ENCODE peak calls at places on chromosome 12, in four cellular contexts. W, T, B and F are unnamed samples.

GRCh38 chr12:105109465-105110212 is 2.1 kb downstream of the WASHC4 start:
- DNase-seq in W (no peak), T (no peak), B (peak; percentile 40), F (no peak)

GRCh38 chr12:114729731-114730130 is 45.8 kb upstream of the TBX3 start:
- DNase-seq in W (no peak), T (no peak), B (no peak), F (no peak)

GRCh38 chr12:27865421-27865820 is 85.4 kb upstream of the MANSC4 start:
- DNase-seq in W (no peak), T (no peak), B (peak; percentile 16), F (no peak)

GRCh38 chr12:62848418-62848817 is 86.5 kb downstream of the PPM1H start:
- DNase-seq in W (no peak), T (no peak), B (no peak), F (no peak)

GRCh38 chr12:21819236-21819635 is 44.7 kb upstream of the KCNJ8 start:
- DNase-seq in W (no peak), T (no peak), B (no peak), F (no peak)

GRCh38 chr12:55549302-55549701 is at the start of gene OR6C4:
- DNase-seq in W (no peak), T (no peak), B (peak; percentile 45), F (no peak)

GRCh38 chr12:104230304-104230703 is 14.7 kb downstream of the TXNRD1 start:
- DNase-seq in W (no peak), T (no peak), B (no peak), F (no peak)

GRCh38 chr12:62817556-62818271 is 117.2 kb downstream of the PPM1H start:
- DNase-seq in W (no peak), T (no peak), B (peak; percentile 78), F (no peak)

GRCh38 chr12:24890048-24890447 is 58.9 kb downstream of the BCAT1 start:
- DNase-seq in W (no peak), T (no peak), B (no peak), F (no peak)

GRCh38 chr12:132597333-132598283 is 12.8 kb downstream of the LRCOL1 start:
- DNase-seq in W (peak; percentile 71), T (peak; percentile 16), B (peak; percentile 46), F (peak; percentile 27)

GRCh38 chr12:56082967-56083366 is 3.0 kb downstream of the ERBB3 start:
- DNase-seq in W (no peak), T (no peak), B (no peak), F (no peak)

GRCh38 chr12:93403988-93404803 is 26.5 kb downstream of the NUDT4 start:
- DNase-seq in W (no peak), T (no peak), B (no peak), F (no peak)

GRCh38 chr12:47328831-47329545 is 249.2 kb upstream of the AMIGO2 start:
- DNase-seq in W (no peak), T (no peak), B (no peak), F (no peak)

GRCh38 chr12:125983094-125983783 is 918.0 kb downstream of the AACS start:
- DNase-seq in W (peak; percentile 40), T (no peak), B (no peak), F (no peak)

GRCh38 chr12:124294686-124295315 is at the start of gene RFLNA:
- DNase-seq in W (peak; percentile 49), T (no peak), B (no peak), F (no peak)

GRCh38 chr12:38586652-38587219 is 270.2 kb downstream of the ALG10B start:
- DNase-seq in W (no peak), T (no peak), B (peak; percentile 28), F (no peak)

GRCh38 chr12:55728185-55728931 is 451 bp downstream of the CD63 start:
- DNase-seq in W (peak; percentile 61), T (no peak), B (peak; percentile 61), F (no peak)

GRCh38 chr12:95204141-95204866 is 13.0 kb downstream of the FGD6 start:
- DNase-seq in W (no peak), T (no peak), B (peak; percentile 90), F (no peak)